ENCODE peak calls at places on chromosomes 13 and 19, in six cellular contexts. H, P, L, F, I and Y are unnamed samples.

GRCh38 chr19:4389511-4390016 is 10.8 kb downstream of the SH3GL1 start:
- DNase-seq in I (no peak), L (no peak), F (no peak), H (no peak), P (peak; percentile 29), Y (no peak)

GRCh38 chr19:28235606-28236125 is 977.3 kb downstream of the UQCRFS1 start:
- DNase-seq in L (no peak), I (no peak), P (no peak), F (no peak), H (no peak), Y (no peak)

GRCh38 chr13:79593611-79594275 is 112.8 kb downstream of the NDFIP2 start:
- DNase-seq in L (no peak), P (no peak), H (peak; percentile 71), F (no peak), I (no peak), Y (peak; percentile 86)

GRCh38 chr13:26480246-26480855 is 77.1 kb upstream of the WASF3 start:
- DNase-seq in P (no peak), L (no peak), H (no peak), I (no peak), F (no peak), Y (no peak)

GRCh38 chr19:11560404-11560988 is 1.5 kb upstream of the ELOF1 start:
- DNase-seq in I (peak; percentile 74), L (no peak), P (no peak), H (no peak), F (no peak), Y (peak; percentile 88)

GRCh38 chr13:73056054-73056962 is 2.5 kb upstream of the KLF5 start:
- DNase-seq in F (no peak), I (no peak), L (no peak), H (no peak), P (no peak), Y (peak; percentile 87)

GRCh38 chr19:3171894-3172679 is 6.5 kb upstream of the S1PR4 start:
- DNase-seq in H (no peak), L (no peak), F (no peak), P (no peak), I (no peak), Y (peak; percentile 66)

GRCh38 chr13:94987081-94987480 is 274.7 kb upstream of the SOX21 start:
- DNase-seq in L (no peak), I (no peak), P (no peak), H (no peak), F (no peak), Y (no peak)

GRCh38 chr19:4088975-4089374 is 22.3 kb upstream of the ZBTB7A start:
- DNase-seq in I (peak; percentile 34), F (no peak), L (no peak), P (no peak), H (no peak), Y (peak; percentile 72)

GRCh38 chr13:29948246-29948645 is 97.8 kb upstream of the UBL3 start:
- DNase-seq in L (no peak), F (no peak), H (no peak), I (no peak), P (no peak), Y (no peak)

GRCh38 chr13:44543424-44543823 is 32.7 kb downstream of the TSC22D1 start:
- DNase-seq in L (no peak), I (no peak), P (no peak), F (no peak), H (no peak), Y (no peak)

GRCh38 chr13:49985129-49985528 is 11.7 kb upstream of the TRIM13 start:
- DNase-seq in I (no peak), P (no peak), H (no peak), F (no peak), L (no peak), Y (no peak)